ENCODE peak calls at places on chromosomes 7 and 10, in five cellular contexts. U is GM12878, C is HepG2, M is SK-N-SH, O is K562. R is an unnamed sample.

GRCh38 chr10:56662765-56663447 is 301.8 kb upstream of the ZWINT start:
- DNase-seq in U (no peak), C (no peak), M (no peak), O (no peak), R (no peak)

GRCh38 chr7:92987543-92987942 is 130.2 kb downstream of the SAMD9 start:
- DNase-seq in U (no peak), C (no peak), M (no peak), O (no peak), R (peak)

GRCh38 chr10:79507436-79508167 is 4.7 kb upstream of the EIF5AL1 start:
- DNase-seq in U (no peak), C (no peak), M (no peak), O (no peak), R (no peak)

GRCh38 chr10:91294134-91294906 is 73.9 kb downstream of the PCGF5 start:
- DNase-seq in U (no peak), C (no peak), M (no peak), O (no peak), R (no peak)

GRCh38 chr7:46720761-46721160 is 799.7 kb upstream of the IGFBP3 start:
- DNase-seq in U (no peak), C (no peak), M (no peak), O (no peak), R (no peak)

GRCh38 chr7:56471811-56472210 is 355.6 kb upstream of the NUPR2 start:
- DNase-seq in U (no peak), C (no peak), M (no peak), O (no peak), R (no peak)

GRCh38 chr10:45339896-45340295 is 24.5 kb upstream of the OR13A1 start:
- DNase-seq in U (no peak), C (no peak), M (no peak), O (no peak), R (no peak)

GRCh38 chr10:42691361-42692120 is 53.2 kb upstream of the ZNF33B start:
- DNase-seq in U (no peak), C (no peak), M (peak), O (no peak), R (no peak)

GRCh38 chr10:88810196-88810961 is 7.8 kb downstream of the LIPM start:
- DNase-seq in U (no peak), C (peak), M (peak), O (peak), R (peak)

GRCh38 chr10:72243822-72244437 is 27.9 kb upstream of the ASCC1 start:
- DNase-seq in U (no peak), C (no peak), M (no peak), O (no peak), R (peak)

GRCh38 chr7:7810380-7810779 is 92.0 kb upstream of the RPA3 start:
- DNase-seq in U (no peak), C (no peak), M (no peak), O (no peak), R (no peak)

GRCh38 chr10:30062090-30062489 is 2.7 kb upstream of the JCAD start:
- DNase-seq in U (no peak), C (no peak), M (no peak), O (no peak), R (peak)

GRCh38 chr7:134625571-134625970 is 21.1 kb upstream of the BPGM start:
- DNase-seq in U (no peak), C (no peak), M (no peak), O (no peak), R (peak)

GRCh38 chr10:117212176-117212575 is 14.9 kb downstream of the KCNK18 start:
- DNase-seq in U (no peak), C (no peak), M (no peak), O (no peak), R (no peak)
- H3K27ac ChIP-seq in U (no peak), C (no peak), M (no peak), O (no peak), R (no peak)

DNA sequence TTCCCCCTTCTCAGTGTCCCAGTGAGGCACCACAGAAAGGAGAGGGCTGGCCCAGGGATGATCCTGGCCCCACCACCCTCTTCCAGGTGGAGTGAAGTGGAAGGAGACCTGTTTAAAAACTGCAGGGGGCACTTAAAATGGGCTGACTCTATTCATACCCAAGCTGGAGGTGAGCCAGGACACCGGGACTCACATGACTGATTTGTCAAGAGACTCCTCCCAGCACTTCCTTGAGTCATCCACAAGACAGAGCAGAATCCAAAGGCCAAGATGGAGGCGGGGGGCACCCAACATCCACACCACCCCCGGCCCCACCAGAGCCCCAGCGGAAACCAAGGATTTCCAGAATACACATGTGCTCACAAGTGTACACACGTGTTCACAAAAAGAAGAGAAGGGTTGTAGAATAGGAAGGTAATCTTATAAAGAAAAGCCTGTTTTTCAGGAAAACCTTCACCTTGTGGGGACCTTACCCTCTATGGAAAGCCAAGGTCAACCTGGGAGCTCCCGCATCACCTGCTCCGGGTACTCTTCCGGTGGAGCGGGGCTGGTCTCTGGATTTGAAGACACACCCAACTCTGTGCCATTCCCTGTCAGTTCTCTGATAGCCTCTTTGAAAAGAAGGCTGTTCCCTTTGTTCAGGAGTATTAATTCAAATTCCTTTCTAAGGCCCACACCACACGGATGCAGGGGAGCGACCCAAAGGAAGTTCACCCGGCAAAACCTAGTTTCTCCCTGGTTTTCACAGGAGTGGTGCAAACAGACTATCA is 10.9 kb downstream of the CTBP2 start:
- DNase-seq in U (no peak), C (no peak), M (no peak), O (no peak), R (peak)
- TF ChIP-seq MXI1 in U (no peak), C (no peak), M (no peak), O (no peak), R (no peak)

GRCh38 chr10:62577666-62578291 is 203.6 kb downstream of the ZNF365 start:
- DNase-seq in U (no peak), C (no peak), M (no peak), O (no peak), R (peak)

GRCh38 chr10:62582098-62582705 is 208.0 kb downstream of the ZNF365 start:
- DNase-seq in U (no peak), C (no peak), M (no peak), O (no peak), R (peak)

GRCh38 chr10:62582804-62583208 is 208.6 kb downstream of the ZNF365 start:
- DNase-seq in U (no peak), C (no peak), M (no peak), O (no peak), R (peak)

GRCh38 chr10:62581351-62581750 is 207.2 kb downstream of the ZNF365 start:
- DNase-seq in U (no peak), C (no peak), M (no peak), O (no peak), R (no peak)

DNA sequence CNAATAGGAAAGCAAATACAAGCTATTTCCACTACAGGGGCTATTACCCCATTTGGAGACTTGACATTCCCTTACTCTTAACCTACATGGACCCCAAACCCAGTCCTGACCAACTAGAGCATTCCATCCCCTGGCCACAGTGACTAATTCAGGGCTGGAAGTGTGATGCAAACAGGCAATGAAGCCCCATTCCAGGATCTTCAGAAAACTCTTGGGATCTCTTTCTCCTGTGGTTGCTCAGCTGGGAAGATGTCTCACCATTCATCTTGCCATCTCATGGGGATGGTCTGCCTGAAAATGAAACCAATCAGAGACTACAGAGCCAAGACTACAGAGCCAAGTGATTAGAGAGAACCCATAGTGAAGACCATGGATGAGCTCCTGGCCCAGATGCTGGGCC is 206.2 kb downstream of the ZNF365 start:
- DNase-seq in U (no peak), C (no peak), M (no peak), O (no peak), R (peak)
- H3K27ac ChIP-seq in U (no peak), C (no peak), M (no peak), O (no peak), R (no peak)

GRCh38 chr10:32207544-32207943 is 139.4 kb downstream of the EPC1 start:
- DNase-seq in U (no peak), C (peak), M (peak), O (peak), R (peak)
- TF ChIP-seq MXI1 in U (no peak), C (no peak), M (no peak), O (no peak), R (no peak)

DNA sequence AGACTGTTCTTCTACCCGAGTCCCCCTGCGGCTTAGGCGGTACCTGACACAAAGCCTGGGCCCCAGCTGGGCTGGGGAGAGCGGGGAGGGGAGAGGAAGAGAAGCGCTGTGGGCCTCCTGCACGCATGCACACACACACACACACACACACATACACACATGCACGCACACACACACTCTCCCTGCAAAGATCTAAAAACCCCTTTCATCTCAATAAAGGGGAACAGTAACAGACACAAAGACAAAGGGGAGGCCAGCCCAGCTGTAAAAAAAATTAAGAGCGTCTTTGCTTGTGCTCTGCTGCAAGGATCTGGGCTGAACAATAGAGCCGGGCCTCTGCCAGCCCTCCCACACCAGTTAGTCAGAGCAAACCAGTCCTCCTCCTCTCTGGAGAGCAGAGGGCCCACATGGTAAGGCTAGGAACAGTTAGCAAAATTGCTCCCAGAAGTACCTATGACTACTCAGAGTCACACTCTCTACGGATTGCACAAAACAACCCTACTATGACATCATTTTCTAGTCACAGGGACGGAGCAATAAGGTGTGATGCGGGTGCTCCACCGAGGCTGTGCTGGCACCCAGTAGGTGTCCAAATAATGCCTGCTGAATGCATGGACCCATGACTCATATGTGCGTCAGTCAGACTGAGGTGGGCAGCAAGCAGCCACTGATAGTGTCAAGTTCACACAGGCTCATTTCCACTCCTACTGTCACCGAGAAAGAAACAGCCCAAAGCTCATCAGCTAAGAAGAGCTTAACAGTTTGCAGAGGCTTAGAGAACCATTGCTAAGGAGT is 9.2 kb downstream of the ITPRIP start:
- DNase-seq in U (no peak), C (peak), M (no peak), O (no peak), R (peak)
- H3K27ac ChIP-seq in U (no peak), C (no peak), M (peak), O (peak), R (peak)

GRCh38 chr10:95279042-95279820 is 11.6 kb downstream of the PDLIM1 start:
- DNase-seq in U (no peak), C (no peak), M (no peak), O (no peak), R (peak)
- TF ChIP-seq MXI1 in U (no peak), C (no peak), M (no peak), O (no peak), R (no peak)

GRCh38 chr10:14654821-14655382 is 119.8 kb downstream of the FAM107B start:
- DNase-seq in U (no peak), C (no peak), M (no peak), O (no peak), R (no peak)
- H3K27ac ChIP-seq in U (no peak), C (no peak), M (no peak), O (no peak), R (no peak)

GRCh38 chr7:44050915-44051560 is 6.5 kb downstream of the DBNL start:
- DNase-seq in U (no peak), C (no peak), M (no peak), O (no peak), R (no peak)
- TF ChIP-seq MXI1 in U (no peak), C (no peak), M (no peak), O (no peak), R (no peak)

R was measured in IMR-90.